ENCODE peak calls at places on chromosomes 5 and 9, in eight cellular contexts. One of them, this sample, is unnamed.

GRCh38 chr9:26746357-26747072 is 146.1 kb downstream of the CAAP1 start:
- DNase-seq in WERI-Rb-1: no peak
- DNase-seq in body of pancreas: no peak
- DNase-seq in BE2C: no peak
- DNase-seq in activated B cell treated with CpG ODN at 0.5 μM for 24 hours: no peak
- DNase-seq in GM10248: peak
- DNase-seq in A549: peak
- DNase-seq in heart left ventricle: no peak
- DNase-seq in this sample: no peak

GRCh38 chr5:13278148-13278547 is 666.3 kb downstream of the DNAH5 start:
- DNase-seq in A549: peak
- DNase-seq in activated B cell treated with CpG ODN at 0.5 μM for 24 hours: no peak
- DNase-seq in WERI-Rb-1: no peak
- DNase-seq in heart left ventricle: no peak
- DNase-seq in GM10248: no peak
- DNase-seq in BE2C: no peak
- DNase-seq in body of pancreas: no peak
- DNase-seq in this sample: no peak

GRCh38 chr5:1494780-1495524 is 28.8 kb downstream of the LPCAT1 start:
- DNase-seq in BE2C: no peak
- DNase-seq in A549: no peak
- DNase-seq in body of pancreas: no peak
- DNase-seq in activated B cell treated with CpG ODN at 0.5 μM for 24 hours: peak
- DNase-seq in GM10248: peak
- DNase-seq in WERI-Rb-1: no peak
- DNase-seq in heart left ventricle: no peak
- DNase-seq in this sample: no peak

GRCh38 chr5:138936968-138937345 is 61.8 kb upstream of the LRRTM2 start:
- DNase-seq in activated B cell treated with CpG ODN at 0.5 μM for 24 hours: no peak
- DNase-seq in body of pancreas: no peak
- DNase-seq in GM10248: no peak
- DNase-seq in A549: no peak
- DNase-seq in BE2C: no peak
- DNase-seq in heart left ventricle: peak
- DNase-seq in WERI-Rb-1: no peak
- DNase-seq in this sample: no peak

GRCh38 chr5:159992566-159992965 is 16.4 kb upstream of the TTC1 start:
- DNase-seq in body of pancreas: no peak
- DNase-seq in BE2C: no peak
- DNase-seq in heart left ventricle: no peak
- DNase-seq in GM10248: no peak
- DNase-seq in WERI-Rb-1: no peak
- DNase-seq in A549: no peak
- DNase-seq in activated B cell treated with CpG ODN at 0.5 μM for 24 hours: no peak
- DNase-seq in this sample: no peak

GRCh38 chr9:78756813-78757510 is 460.0 kb downstream of the PSAT1 start:
- DNase-seq in WERI-Rb-1: no peak
- DNase-seq in A549: no peak
- DNase-seq in body of pancreas: no peak
- DNase-seq in activated B cell treated with CpG ODN at 0.5 μM for 24 hours: no peak
- DNase-seq in heart left ventricle: no peak
- DNase-seq in GM10248: no peak
- DNase-seq in BE2C: no peak
- DNase-seq in this sample: no peak

GRCh38 chr5:101721543-101721942 is 574.5 kb downstream of the SLCO4C1 start:
- DNase-seq in activated B cell treated with CpG ODN at 0.5 μM for 24 hours: no peak
- DNase-seq in body of pancreas: no peak
- DNase-seq in GM10248: no peak
- DNase-seq in heart left ventricle: no peak
- DNase-seq in WERI-Rb-1: no peak
- DNase-seq in A549: no peak
- DNase-seq in BE2C: no peak
- DNase-seq in this sample: no peak

GRCh38 chr9:109886617-109887016 is 106.6 kb downstream of the PALM2AKAP2 start:
- DNase-seq in WERI-Rb-1: no peak
- DNase-seq in activated B cell treated with CpG ODN at 0.5 μM for 24 hours: no peak
- DNase-seq in GM10248: no peak
- DNase-seq in A549: no peak
- DNase-seq in body of pancreas: no peak
- DNase-seq in BE2C: no peak
- DNase-seq in heart left ventricle: no peak
- DNase-seq in this sample: no peak

GRCh38 chr9:93575706-93576295 is 583 bp upstream of the PHF2 start:
- DNase-seq in activated B cell treated with CpG ODN at 0.5 μM for 24 hours: no peak
- DNase-seq in GM10248: peak
- DNase-seq in BE2C: no peak
- DNase-seq in WERI-Rb-1: peak
- DNase-seq in A549: peak
- DNase-seq in heart left ventricle: peak
- DNase-seq in body of pancreas: peak
- DNase-seq in this sample: no peak

GRCh38 chr9:129253820-129254381 is 75.8 kb upstream of the IER5L start:
- DNase-seq in body of pancreas: peak
- DNase-seq in GM10248: no peak
- DNase-seq in activated B cell treated with CpG ODN at 0.5 μM for 24 hours: no peak
- DNase-seq in WERI-Rb-1: no peak
- DNase-seq in BE2C: peak
- DNase-seq in heart left ventricle: peak
- DNase-seq in A549: no peak
- DNase-seq in this sample: no peak

GRCh38 chr9:112969730-112970129 is 42.3 kb downstream of the ZNF883 start:
- DNase-seq in heart left ventricle: no peak
- DNase-seq in A549: no peak
- DNase-seq in activated B cell treated with CpG ODN at 0.5 μM for 24 hours: no peak
- DNase-seq in WERI-Rb-1: no peak
- DNase-seq in GM10248: no peak
- DNase-seq in BE2C: no peak
- DNase-seq in body of pancreas: no peak
- DNase-seq in this sample: no peak

GRCh38 chr9:112970939-112971338 is 41.1 kb downstream of the ZNF883 start:
- DNase-seq in BE2C: no peak
- DNase-seq in WERI-Rb-1: no peak
- DNase-seq in heart left ventricle: no peak
- DNase-seq in activated B cell treated with CpG ODN at 0.5 μM for 24 hours: no peak
- DNase-seq in body of pancreas: no peak
- DNase-seq in A549: no peak
- DNase-seq in GM10248: no peak
- DNase-seq in this sample: no peak

DNA sequence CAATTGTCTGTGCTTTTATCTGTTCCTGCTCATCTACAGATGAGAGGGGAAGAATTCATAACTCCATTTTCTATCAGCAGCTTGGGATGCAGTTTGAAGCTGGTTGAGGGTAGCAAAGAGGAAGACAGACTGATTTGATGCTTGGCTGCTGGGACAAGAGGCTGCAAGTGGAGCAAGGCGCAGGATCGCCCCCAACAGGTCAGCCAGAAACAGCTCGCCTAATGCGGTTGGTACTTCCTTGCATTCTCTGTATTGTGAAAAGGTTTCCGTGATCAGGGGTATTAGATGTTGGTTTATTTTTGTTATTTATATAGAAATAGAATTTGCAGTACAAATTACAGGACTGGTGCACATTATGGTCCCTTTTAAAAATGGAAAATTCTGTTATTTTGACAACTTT is 40.6 kb downstream of the ZNF883 start:
- DNase-seq in activated B cell treated with CpG ODN at 0.5 μM for 24 hours: no peak
- DNase-seq in GM10248: no peak
- DNase-seq in BE2C: peak
- DNase-seq in heart left ventricle: no peak
- DNase-seq in body of pancreas: peak
- DNase-seq in WERI-Rb-1: peak
- DNase-seq in A549: peak
- DNase-seq in this sample: no peak
- TF ChIP-seq CTCF in activated B cell treated with CpG ODN at 0.5 μM for 24 hours: no peak
- TF ChIP-seq CTCF in GM10248: no peak
- TF ChIP-seq CTCF in BE2C: peak
- TF ChIP-seq CTCF in heart left ventricle: no peak
- TF ChIP-seq CTCF in body of pancreas: no peak
- TF ChIP-seq CTCF in WERI-Rb-1: peak
- TF ChIP-seq CTCF in A549: no peak
- TF ChIP-seq CTCF in this sample: peak

GRCh38 chr5:61292130-61292672 is 39.9 kb upstream of the ZSWIM6 start:
- DNase-seq in GM10248: no peak
- DNase-seq in activated B cell treated with CpG ODN at 0.5 μM for 24 hours: no peak
- DNase-seq in body of pancreas: no peak
- DNase-seq in heart left ventricle: no peak
- DNase-seq in A549: no peak
- DNase-seq in WERI-Rb-1: no peak
- DNase-seq in BE2C: no peak
- DNase-seq in this sample: no peak

GRCh38 chr5:61289669-61290363 is 42.2 kb upstream of the ZSWIM6 start:
- DNase-seq in WERI-Rb-1: no peak
- DNase-seq in body of pancreas: no peak
- DNase-seq in heart left ventricle: no peak
- DNase-seq in GM10248: no peak
- DNase-seq in A549: no peak
- DNase-seq in BE2C: no peak
- DNase-seq in activated B cell treated with CpG ODN at 0.5 μM for 24 hours: no peak
- DNase-seq in this sample: no peak

GRCh38 chr5:61290815-61291214 is 41.2 kb upstream of the ZSWIM6 start:
- DNase-seq in GM10248: no peak
- DNase-seq in body of pancreas: peak
- DNase-seq in activated B cell treated with CpG ODN at 0.5 μM for 24 hours: no peak
- DNase-seq in A549: peak
- DNase-seq in heart left ventricle: no peak
- DNase-seq in WERI-Rb-1: no peak
- DNase-seq in BE2C: no peak
- DNase-seq in this sample: no peak

GRCh38 chr5:61286446-61287132 is 45.5 kb upstream of the ZSWIM6 start:
- DNase-seq in WERI-Rb-1: no peak
- DNase-seq in activated B cell treated with CpG ODN at 0.5 μM for 24 hours: no peak
- DNase-seq in GM10248: no peak
- DNase-seq in heart left ventricle: no peak
- DNase-seq in BE2C: no peak
- DNase-seq in A549: no peak
- DNase-seq in body of pancreas: no peak
- DNase-seq in this sample: no peak

DNA sequence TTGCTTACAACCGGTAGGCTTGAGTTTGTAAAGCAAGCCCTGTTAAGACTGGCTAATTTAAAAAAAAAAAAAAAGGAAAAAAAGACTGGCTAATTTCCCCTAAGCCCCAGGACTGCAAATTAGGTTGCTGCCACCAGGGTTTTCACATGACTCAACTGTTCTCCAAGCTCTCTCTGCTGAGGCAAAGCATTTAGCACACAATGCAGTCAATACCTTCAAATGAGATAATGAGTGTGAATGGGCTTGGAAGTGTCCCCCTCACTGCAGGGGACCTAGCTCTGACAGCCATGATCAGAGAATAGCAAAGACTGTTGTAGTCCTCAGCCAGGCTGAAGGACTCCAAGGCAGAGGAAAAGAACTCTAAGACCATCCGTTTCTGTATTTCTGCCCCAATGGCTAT is 42.8 kb upstream of the ZSWIM6 start:
- DNase-seq in GM10248: no peak
- DNase-seq in BE2C: no peak
- DNase-seq in A549: no peak
- DNase-seq in activated B cell treated with CpG ODN at 0.5 μM for 24 hours: no peak
- DNase-seq in body of pancreas: no peak
- DNase-seq in heart left ventricle: no peak
- DNase-seq in WERI-Rb-1: no peak
- DNase-seq in this sample: no peak
- TF ChIP-seq CTCF in GM10248: no peak
- TF ChIP-seq CTCF in BE2C: no peak
- TF ChIP-seq CTCF in A549: no peak
- TF ChIP-seq CTCF in activated B cell treated with CpG ODN at 0.5 μM for 24 hours: no peak
- TF ChIP-seq CTCF in body of pancreas: no peak
- TF ChIP-seq CTCF in heart left ventricle: no peak
- TF ChIP-seq CTCF in WERI-Rb-1: no peak
- TF ChIP-seq CTCF in this sample: no peak

GRCh38 chr9:84668204-84669007 is 1.1 kb upstream of the NTRK2 start:
- DNase-seq in BE2C: peak
- DNase-seq in heart left ventricle: peak
- DNase-seq in activated B cell treated with CpG ODN at 0.5 μM for 24 hours: no peak
- DNase-seq in GM10248: peak
- DNase-seq in A549: peak
- DNase-seq in WERI-Rb-1: peak
- DNase-seq in body of pancreas: peak
- DNase-seq in this sample: peak

GRCh38 chr9:84669293-84670105 is at the start of gene NTRK2:
- DNase-seq in WERI-Rb-1: no peak
- DNase-seq in activated B cell treated with CpG ODN at 0.5 μM for 24 hours: no peak
- DNase-seq in GM10248: peak
- DNase-seq in A549: peak
- DNase-seq in BE2C: no peak
- DNase-seq in body of pancreas: peak
- DNase-seq in heart left ventricle: peak
- DNase-seq in this sample: no peak

GRCh38 chr9:84669008-84669292 is 579 bp upstream of the NTRK2 start:
- DNase-seq in BE2C: no peak
- DNase-seq in activated B cell treated with CpG ODN at 0.5 μM for 24 hours: no peak
- DNase-seq in WERI-Rb-1: no peak
- DNase-seq in GM10248: no peak
- DNase-seq in heart left ventricle: no peak
- DNase-seq in body of pancreas: no peak
- DNase-seq in A549: no peak
- DNase-seq in this sample: no peak

GRCh38 chr9:84670106-84670800 is 724 bp downstream of the NTRK2 start:
- DNase-seq in GM10248: peak
- DNase-seq in BE2C: no peak
- DNase-seq in A549: no peak
- DNase-seq in WERI-Rb-1: no peak
- DNase-seq in activated B cell treated with CpG ODN at 0.5 μM for 24 hours: no peak
- DNase-seq in heart left ventricle: peak
- DNase-seq in body of pancreas: peak
- DNase-seq in this sample: no peak

GRCh38 chr9:84667571-84668203 is 1.8 kb upstream of the NTRK2 start:
- DNase-seq in BE2C: no peak
- DNase-seq in body of pancreas: peak
- DNase-seq in heart left ventricle: peak
- DNase-seq in GM10248: peak
- DNase-seq in activated B cell treated with CpG ODN at 0.5 μM for 24 hours: no peak
- DNase-seq in A549: peak
- DNase-seq in WERI-Rb-1: no peak
- DNase-seq in this sample: peak
- TF ChIP-seq CTCF in BE2C: peak
- TF ChIP-seq CTCF in body of pancreas: peak
- TF ChIP-seq CTCF in heart left ventricle: peak
- TF ChIP-seq CTCF in GM10248: peak
- TF ChIP-seq CTCF in activated B cell treated with CpG ODN at 0.5 μM for 24 hours: no peak
- TF ChIP-seq CTCF in A549: no peak
- TF ChIP-seq CTCF in WERI-Rb-1: no peak
- TF ChIP-seq CTCF in this sample: no peak

DNA sequence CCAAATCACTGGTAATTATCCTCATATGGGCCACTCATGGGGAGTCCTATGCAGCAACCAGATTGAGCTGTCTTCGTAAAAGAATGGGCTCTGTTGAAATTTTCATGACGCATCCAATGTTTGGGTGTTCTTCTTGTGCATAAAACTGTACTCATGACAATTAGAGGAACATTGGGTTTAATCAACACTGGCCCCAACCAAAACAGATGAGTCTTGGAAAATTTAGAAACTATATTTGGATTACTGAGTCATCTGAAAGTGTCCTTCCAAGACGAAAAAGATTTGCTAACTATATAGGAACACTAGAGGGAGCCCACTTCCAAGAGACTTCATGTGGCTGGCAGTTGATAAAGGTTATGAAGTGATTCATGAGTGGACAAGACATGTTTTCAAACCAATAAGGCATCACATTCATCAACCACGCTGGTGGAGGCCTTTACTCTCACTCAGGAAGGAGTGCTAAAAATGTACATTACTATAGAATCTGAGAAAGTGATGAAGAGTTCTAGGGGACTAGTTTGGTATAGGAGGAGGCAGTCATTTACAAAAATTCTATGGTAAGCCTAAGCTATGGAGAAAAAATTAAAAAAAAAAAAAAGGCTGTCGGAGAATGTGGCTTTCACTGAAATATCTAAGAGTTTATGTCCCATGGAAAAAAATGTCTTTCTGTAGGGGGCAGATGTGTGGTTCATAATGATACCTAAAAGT is 313.5 kb downstream of the PRDM9 start:
- DNase-seq in GM10248: no peak
- DNase-seq in WERI-Rb-1: peak
- DNase-seq in BE2C: no peak
- DNase-seq in A549: peak
- DNase-seq in heart left ventricle: no peak
- DNase-seq in body of pancreas: no peak
- DNase-seq in activated B cell treated with CpG ODN at 0.5 μM for 24 hours: no peak
- DNase-seq in this sample: no peak
- TF ChIP-seq CTCF in GM10248: peak
- TF ChIP-seq CTCF in WERI-Rb-1: peak
- TF ChIP-seq CTCF in BE2C: peak
- TF ChIP-seq CTCF in A549: peak
- TF ChIP-seq CTCF in heart left ventricle: peak
- TF ChIP-seq CTCF in body of pancreas: peak
- TF ChIP-seq CTCF in activated B cell treated with CpG ODN at 0.5 μM for 24 hours: no peak
- TF ChIP-seq CTCF in this sample: peak